ENCODE peak calls at places on chromosomes 13 and 19, in seven cellular contexts. R is hepatic stellate cell; S is Peyer's patch; P is NCI-H1417; I is stimulated activated CD4-positive, alpha-beta T cell treated with anti-CD3 and anti-CD28 coated beads, TNF-alpha, amount 100 ng/mL, for 1 hour; Q is thoracic aorta; N is mammary epithelial cell. D is an unnamed sample.

GRCh38 chr13:35332134-35332533 is 144.4 kb downstream of the MAB21L1 start:
- DNase-seq in R (no peak), S (no peak), P (no peak), I (no peak), Q (no peak), N (no peak), D (no peak)

GRCh38 chr13:112074139-112074710 is 7.3 kb downstream of the SOX1 start:
- DNase-seq in R (no peak), S (no peak), P (peak; percentile 93), I (no peak), Q (no peak), N (no peak), D (no peak)

GRCh38 chr19:39514840-39515550 is at the start of gene SELENOV:
- DNase-seq in R (no peak), S (no peak), P (no peak), I (no peak), Q (no peak), N (no peak), D (no peak)

GRCh38 chr19:49555600-49556411 is 24.6 kb downstream of the NOSIP start:
- DNase-seq in R (no peak), S (peak; percentile 59), P (peak; percentile 43), I (no peak), Q (no peak), N (no peak), D (peak; percentile 90)

GRCh38 chr13:66574606-66575005 is 655.5 kb downstream of the PCDH9 start:
- DNase-seq in R (peak; percentile 35), S (no peak), P (no peak), I (no peak), Q (no peak), N (no peak), D (no peak)

GRCh38 chr19:41276231-41276630 is 12.1 kb downstream of the HNRNPUL1 start:
- DNase-seq in R (no peak), S (no peak), P (no peak), I (no peak), Q (no peak), N (no peak), D (no peak)

GRCh38 chr13:26010487-26011207 is 41.2 kb downstream of the SHISA2 start:
- DNase-seq in R (no peak), S (no peak), P (peak; percentile 28), I (no peak), Q (no peak), N (no peak), D (no peak)

GRCh38 chr13:85601526-85601925 is 197.7 kb downstream of the SLITRK6 start:
- DNase-seq in R (no peak), S (no peak), P (peak; percentile 12), I (no peak), Q (no peak), N (no peak), D (no peak)

GRCh38 chr13:101490400-101491015 is 38.0 kb downstream of the ITGBL1 start:
- DNase-seq in R (no peak), S (no peak), P (no peak), I (no peak), Q (no peak), N (peak; percentile 80), D (no peak)

GRCh38 chr13:102197193-102197592 is 204.7 kb downstream of the FGF14 start:
- DNase-seq in R (no peak), S (no peak), P (peak; percentile 56), I (no peak), Q (no peak), N (peak; percentile 30), D (no peak)

GRCh38 chr13:67229438-67230242 is 496 bp downstream of the PCDH9 start:
- DNase-seq in R (no peak), S (no peak), P (peak; percentile 91), I (no peak), Q (no peak), N (no peak), D (no peak)

GRCh38 chr19:24073807-24074206 is 13.2 kb upstream of the ZNF254 start:
- DNase-seq in R (no peak), S (no peak), P (no peak), I (no peak), Q (no peak), N (peak; percentile 92), D (no peak)

GRCh38 chr19:16969127-16969526 is 57.5 kb downstream of the CPAMD8 start:
- DNase-seq in R (no peak), S (no peak), P (peak; percentile 10), I (no peak), Q (no peak), N (peak; percentile 45), D (peak; percentile 3)

GRCh38 chr19:50465000-50465399 is 11.3 kb upstream of the EMC10 start:
- DNase-seq in R (no peak), S (no peak), P (no peak), I (no peak), Q (no peak), N (no peak), D (no peak)

GRCh38 chr19:9144920-9145319 is 4.7 kb downstream of the ZNF317 start:
- DNase-seq in R (no peak), S (no peak), P (peak; percentile 16), I (no peak), Q (no peak), N (no peak), D (no peak)

GRCh38 chr19:40613669-40614594 is 12.8 kb downstream of the LTBP4 start:
- DNase-seq in R (no peak), S (peak; percentile 90), P (no peak), I (peak; percentile 70), Q (no peak), N (peak; percentile 61), D (peak; percentile 92)

GRCh38 chr13:50742353-50742752 is 101.1 kb downstream of the DLEU7 start:
- DNase-seq in R (no peak), S (no peak), P (no peak), I (no peak), Q (no peak), N (no peak), D (no peak)

GRCh38 chr13:53784331-53784730 is 755.7 kb downstream of the OLFM4 start:
- DNase-seq in R (no peak), S (no peak), P (peak; percentile 71), I (no peak), Q (no peak), N (no peak), D (no peak)

GRCh38 chr13:95924389-95924994 is 128.7 kb downstream of the UGGT2 start:
- DNase-seq in R (peak; percentile 59), S (no peak), P (peak; percentile 22), I (no peak), Q (no peak), N (peak; percentile 75), D (no peak)

GRCh38 chr13:111219950-111220349 is 100.5 kb upstream of the TEX29 start:
- DNase-seq in R (no peak), S (no peak), P (no peak), I (no peak), Q (no peak), N (no peak), D (no peak)

GRCh38 chr19:48117515-48118330 is 7.1 kb upstream of the PLA2G4C start:
- DNase-seq in R (no peak), S (no peak), P (no peak), I (no peak), Q (no peak), N (no peak), D (no peak)

GRCh38 chr19:15468675-15469512 is 4.5 kb upstream of the RASAL3 start:
- DNase-seq in R (no peak), S (no peak), P (no peak), I (no peak), Q (no peak), N (no peak), D (peak; percentile 12)

GRCh38 chr13:30370916-30371521 is 51.3 kb upstream of the UBE2L5 start:
- DNase-seq in R (no peak), S (no peak), P (no peak), I (no peak), Q (no peak), N (no peak), D (no peak)

GRCh38 chr19:29798783-29799182 is 13.0 kb upstream of the CCNE1 start:
- DNase-seq in R (no peak), S (no peak), P (no peak), I (no peak), Q (no peak), N (no peak), D (no peak)

GRCh38 chr13:36880961-36881360 is 39.1 kb downstream of the SMAD9 start:
- DNase-seq in R (peak; percentile 4), S (no peak), P (no peak), I (no peak), Q (no peak), N (no peak), D (no peak)

GRCh38 chr19:49738242-49738641 is 24.9 kb downstream of the TSKS start:
- DNase-seq in R (no peak), S (no peak), P (no peak), I (no peak), Q (no peak), N (no peak), D (no peak)

GRCh38 chr13:71771144-71771543 is 95.9 kb downstream of the DACH1 start:
- DNase-seq in R (no peak), S (no peak), P (no peak), I (no peak), Q (no peak), N (no peak), D (no peak)

GRCh38 chr19:11496391-11497163 is 9.1 kb downstream of the ZNF653 start:
- DNase-seq in R (peak; percentile 86), S (peak; percentile 60), P (peak; percentile 53), I (peak; percentile 27), Q (peak; percentile 27), N (peak; percentile 63), D (peak; percentile 82)

GRCh38 chr19:49983645-49984229 is 22.8 kb upstream of the SIGLEC11 start:
- DNase-seq in R (peak; percentile 55), S (peak; percentile 75), P (peak; percentile 71), I (peak; percentile 54), Q (peak; percentile 38), N (peak; percentile 20), D (no peak)